ENCODE peak calls at places on chromosomes 6 and 20, in seven cellular contexts. Q is astrocyte of the spinal cord, W is ascending aorta, S is NT2/D1, Z is CMK, M is AG04450, A is GM20000. C is an unnamed sample.

GRCh38 chr6:128276311-128276710 is 244.1 kb downstream of the PTPRK start:
- DNase-seq in S (no peak), A (no peak), W (no peak), M (no peak), Q (no peak), Z (no peak), C (no peak)

GRCh38 chr6:130848945-130849344 is 21.7 kb downstream of the SMLR1 start:
- DNase-seq in M (no peak), Z (no peak), A (peak; percentile 42), Q (no peak), S (no peak), W (no peak), C (no peak)

GRCh38 chr6:102766946-102767345 is 1373.4 kb downstream of the GRIK2 start:
- DNase-seq in Z (no peak), Q (peak; percentile 60), S (no peak), M (no peak), W (no peak), A (no peak), C (no peak)

GRCh38 chr6:22928775-22929174 is 359.4 kb downstream of the HDGFL1 start:
- DNase-seq in M (no peak), A (no peak), W (no peak), S (no peak), Q (no peak), Z (no peak), C (no peak)

GRCh38 chr20:1718604-1719384 is 61.2 kb upstream of the SIRPG start:
- DNase-seq in Q (peak; percentile 65), M (no peak), S (no peak), Z (no peak), A (no peak), W (no peak), C (peak; percentile 43)

GRCh38 chr6:38656896-38657295 is 17.2 kb upstream of the BTBD9 start:
- DNase-seq in Z (no peak), S (no peak), Q (no peak), A (peak; percentile 36), M (no peak), W (no peak), C (no peak)

GRCh38 chr20:35269055-35269781 is 8.7 kb downstream of the MMP24OS start:
- DNase-seq in A (peak; percentile 79), Z (no peak), W (peak; percentile 79), Q (peak; percentile 56), S (peak; percentile 80), M (no peak), C (peak; percentile 58)

GRCh38 chr20:35953411-35954199 is 697 bp downstream of the SCAND1 start:
- DNase-seq in S (no peak), Z (peak; percentile 42), W (peak; percentile 74), M (no peak), A (peak; percentile 56), Q (peak; percentile 51), C (no peak)

GRCh38 chr20:22070546-22070945 is 365.1 kb downstream of the PAX1 start:
- DNase-seq in S (no peak), Z (no peak), W (no peak), A (no peak), M (no peak), Q (no peak), C (no peak)

GRCh38 chr20:50518270-50518721 is 8.1 kb downstream of the PTPN1 start:
- DNase-seq in Z (no peak), M (no peak), W (no peak), A (no peak), S (no peak), Q (peak; percentile 71), C (peak; percentile 42)

GRCh38 chr20:7346562-7346961 is 579.1 kb downstream of the BMP2 start:
- DNase-seq in Z (no peak), M (no peak), W (no peak), S (no peak), A (no peak), Q (no peak), C (no peak)

GRCh38 chr6:4157506-4157905 is 22.1 kb upstream of the ECI2 start:
- DNase-seq in M (no peak), Z (no peak), Q (no peak), S (no peak), W (no peak), A (no peak), C (peak; percentile 32)

GRCh38 chr6:158604048-158604406 is 40.5 kb downstream of the DYNLT1 start:
- DNase-seq in W (no peak), S (no peak), A (no peak), Z (no peak), M (no peak), Q (no peak), C (no peak)

GRCh38 chr6:1608222-1608975 is 1.3 kb upstream of the FOXC1 start:
- DNase-seq in Z (no peak), Q (peak; percentile 14), A (peak; percentile 45), S (no peak), M (no peak), W (no peak), C (no peak)

GRCh38 chr6:159978291-159979135 is 9.6 kb downstream of the IGF2R start:
- DNase-seq in Z (no peak), M (no peak), Q (no peak), A (peak; percentile 49), W (no peak), S (no peak), C (peak; percentile 43)

GRCh38 chr20:48965189-48965910 is 43.8 kb downstream of the ARFGEF2 start:
- DNase-seq in Q (peak; percentile 9), Z (no peak), M (no peak), W (no peak), A (no peak), S (no peak), C (no peak)

GRCh38 chr6:33073431-33073871 is at the start of gene HLA-DPA1:
- DNase-seq in A (peak; percentile 89), W (peak; percentile 73), S (no peak), M (no peak), Q (no peak), Z (no peak), C (peak; percentile 28)

GRCh38 chr6:17278289-17279061 is 2.7 kb upstream of the RBM24 start:
- DNase-seq in Q (peak; percentile 50), M (peak; percentile 32), W (no peak), S (no peak), Z (no peak), A (no peak), C (peak; percentile 51)

GRCh38 chr20:50799890-50800550 is 5.2 kb downstream of the BCAS4 start:
- DNase-seq in Q (no peak), W (no peak), Z (no peak), M (no peak), S (no peak), A (peak; percentile 61), C (no peak)

GRCh38 chr20:6075428-6076219 is 21.8 kb upstream of the LRRN4 start:
- DNase-seq in Q (peak; percentile 44), Z (no peak), S (no peak), A (no peak), M (no peak), W (no peak), C (peak; percentile 98)

GRCh38 chr6:69398729-69399128 is 398.1 kb downstream of the LMBRD1 start:
- DNase-seq in A (no peak), Z (no peak), Q (peak; percentile 56), M (no peak), W (no peak), S (no peak), C (no peak)

GRCh38 chr20:40497781-40498691 is 191.0 kb downstream of the MAFB start:
- DNase-seq in Q (no peak), A (no peak), W (peak; percentile 76), Z (no peak), M (no peak), S (no peak), C (no peak)

GRCh38 chr6:163872335-163872734 is 457.8 kb downstream of the QKI start:
- DNase-seq in A (no peak), Z (no peak), M (peak; percentile 84), S (no peak), Q (peak; percentile 70), W (no peak), C (no peak)

GRCh38 chr6:97850458-97851218 is 567.6 kb upstream of the MMS22L start:
- DNase-seq in Q (peak; percentile 71), Z (no peak), M (no peak), S (peak; percentile 36), W (no peak), A (no peak), C (no peak)

GRCh38 chr6:117465691-117466090 is 16.8 kb upstream of the DCBLD1 start:
- DNase-seq in W (no peak), A (no peak), S (no peak), M (no peak), Z (no peak), Q (no peak), C (no peak)

GRCh38 chr20:15986690-15987089 is 586.6 kb downstream of the KIF16B start:
- DNase-seq in M (no peak), S (no peak), A (peak; percentile 16), Q (no peak), W (no peak), Z (no peak), C (no peak)

GRCh38 chr20:1841554-1842140 is 53.6 kb upstream of the SIRPA start:
- DNase-seq in A (no peak), M (no peak), Q (no peak), Z (no peak), S (no peak), W (no peak), C (no peak)

GRCh38 chr6:1809359-1809988 is 199.8 kb downstream of the FOXC1 start:
- DNase-seq in W (no peak), Q (no peak), A (no peak), M (no peak), S (no peak), Z (no peak), C (no peak)

GRCh38 chr6:3356056-3356823 is 97.5 kb downstream of the PSMG4 start:
- DNase-seq in W (peak; percentile 88), Q (peak; percentile 77), S (no peak), Z (no peak), M (no peak), A (peak; percentile 85), C (peak; percentile 72)

GRCh38 chr6:45209762-45210161 is 118.4 kb upstream of the RUNX2 start:
- DNase-seq in Z (no peak), A (no peak), M (no peak), W (no peak), S (no peak), Q (no peak), C (peak; percentile 84)

GRCh38 chr6:161198176-161198575 is 75.7 kb downstream of the AGPAT4 start:
- DNase-seq in Q (no peak), S (no peak), W (no peak), M (no peak), Z (no peak), A (no peak), C (no peak)

GRCh38 chr6:42979523-42980177 is 669 bp upstream of the PEX6 start:
- DNase-seq in Z (no peak), S (no peak), W (no peak), A (no peak), M (no peak), Q (peak; percentile 48), C (no peak)

GRCh38 chr6:20223119-20223518 is 10.8 kb upstream of the MBOAT1 start:
- DNase-seq in Q (no peak), W (no peak), M (no peak), S (no peak), Z (no peak), A (no peak), C (no peak)

GRCh38 chr6:4896401-4896800 is 107.4 kb downstream of the RPP40 start:
- DNase-seq in M (no peak), Q (no peak), Z (no peak), S (no peak), W (no peak), A (no peak), C (no peak)

GRCh38 chr6:135094403-135094821 is 39.8 kb upstream of the HBS1L start:
- DNase-seq in W (no peak), Z (no peak), S (no peak), M (no peak), A (no peak), Q (no peak), C (no peak)

GRCh38 chr20:37941332-37941731 is 38.4 kb downstream of the VSTM2L start:
- DNase-seq in Q (no peak), Z (no peak), S (no peak), M (no peak), A (no peak), W (peak; percentile 33), C (no peak)

GRCh38 chr6:70274338-70274737 is 28.5 kb downstream of the COL9A1 start:
- DNase-seq in S (no peak), W (no peak), Q (no peak), A (no peak), Z (no peak), M (no peak), C (no peak)